ENCODE peak calls at places on chromosomes 11 and 22, in eight cellular contexts. U is H9; W is germinal center; E is activated CD4-positive, alpha-beta T cell treated with anti-CD3 and anti-CD28 coated beads, Interleukin-2, amount 50 U/mL, for 1 hour; J is HT-29; R is GM03348; N is NCI-H446 treated with DMSO at 0.1 percent for 48 hours; K is cardiac fibroblast. P is an unnamed sample.

GRCh38 chr11:66478823-66479740 is 1.2 kb upstream of the DPP3 start:
- DNase-seq in W (peak; percentile 73), K (peak; percentile 50), N (peak; percentile 7), E (peak; percentile 29), R (peak; percentile 66), J (peak; percentile 70), U (no peak), P (peak; percentile 56)

GRCh38 chr11:65008016-65008415 is 5.9 kb upstream of the ARL2 start:
- DNase-seq in J (no peak), U (no peak), K (peak; percentile 14), E (no peak), W (no peak), N (no peak), R (no peak), P (no peak)

GRCh38 chr11:16902979-16903378 is 111.2 kb downstream of the PLEKHA7 start:
- DNase-seq in U (no peak), K (no peak), J (no peak), R (no peak), E (no peak), N (no peak), W (peak; percentile 28), P (no peak)

GRCh38 chr22:45476814-45477213 is 25.9 kb upstream of the FBLN1 start:
- DNase-seq in E (no peak), K (no peak), R (no peak), W (no peak), N (no peak), J (no peak), U (no peak), P (no peak)

GRCh38 chr22:47073101-47073500 is 310.7 kb downstream of the TBC1D22A start:
- DNase-seq in R (no peak), U (no peak), J (no peak), N (no peak), E (no peak), K (no peak), W (no peak), P (no peak)

GRCh38 chr11:112697371-112697770 is 263.8 kb upstream of the NCAM1 start:
- DNase-seq in E (no peak), J (no peak), U (no peak), N (no peak), K (no peak), W (no peak), R (no peak), P (no peak)

GRCh38 chr11:44899959-44900358 is 50.7 kb downstream of the TP53I11 start:
- DNase-seq in R (peak; percentile 71), N (peak; percentile 49), K (peak; percentile 70), U (peak; percentile 83), W (peak; percentile 80), J (peak; percentile 75), E (peak; percentile 13), P (peak; percentile 91)

GRCh38 chr11:116649268-116649667 is 123.5 kb downstream of the BUD13 start:
- DNase-seq in N (no peak), U (peak; percentile 17), J (no peak), K (no peak), R (no peak), E (no peak), W (no peak), P (no peak)

GRCh38 chr11:66050581-66051231 is 1.5 kb upstream of the SF3B2 start:
- DNase-seq in K (no peak), J (no peak), E (no peak), U (no peak), R (no peak), N (no peak), W (no peak), P (peak; percentile 30)

GRCh38 chr22:41286639-41287091 is 678 bp upstream of the RANGAP1 start:
- DNase-seq in R (no peak), E (peak; percentile 43), U (no peak), K (peak; percentile 48), W (peak; percentile 55), J (no peak), N (no peak), P (no peak)

GRCh38 chr11:10899542-10899830 is 41.6 kb upstream of the ZBED5 start:
- DNase-seq in E (no peak), J (peak; percentile 91), W (no peak), K (no peak), N (peak; percentile 32), U (no peak), R (no peak), P (no peak)

GRCh38 chr11:75196426-75196825 is 44.1 kb upstream of the TPBGL start:
- DNase-seq in N (no peak), J (no peak), U (no peak), E (no peak), K (no peak), W (no peak), R (no peak), P (no peak)

GRCh38 chr22:37601540-37602442 is 6.8 kb upstream of the GGA1 start:
- DNase-seq in U (peak; percentile 95), R (no peak), E (no peak), J (no peak), K (peak; percentile 35), N (peak; percentile 24), W (no peak), P (peak; percentile 96)

GRCh38 chr11:3022300-3022967 is 30.3 kb upstream of the NAP1L4 start:
- DNase-seq in J (no peak), W (peak; percentile 47), E (no peak), U (no peak), K (peak; percentile 91), R (peak; percentile 55), N (no peak), P (peak; percentile 27)

GRCh38 chr11:21476588-21476987 is 716.3 kb upstream of the ANO5 start:
- DNase-seq in J (no peak), E (no peak), R (no peak), W (no peak), K (no peak), U (no peak), N (no peak), P (no peak)

GRCh38 chr22:30968015-30968923 is at the start of gene MORC2:
- DNase-seq in K (no peak), R (peak; percentile 71), J (peak; percentile 65), N (no peak), E (no peak), W (no peak), U (peak; percentile 86), P (peak; percentile 88)

GRCh38 chr11:72758690-72759389 is 6.6 kb upstream of the ARAP1 start:
- DNase-seq in K (peak; percentile 85), E (no peak), W (no peak), N (peak; percentile 8), J (no peak), R (no peak), U (no peak), P (no peak)

GRCh38 chr11:10489444-10489785 is 34.4 kb downstream of the AMPD3 start:
- DNase-seq in N (no peak), R (no peak), K (no peak), W (no peak), E (no peak), J (peak; percentile 29), U (no peak), P (no peak)

GRCh38 chr11:23079382-23079813 is 219.1 kb upstream of the CCDC179 start:
- DNase-seq in R (no peak), W (no peak), E (no peak), J (peak; percentile 32), K (peak; percentile 5), N (no peak), U (no peak), P (peak; percentile 27)

GRCh38 chr11:130448416-130449068 is at the start of gene ADAMTS15:
- DNase-seq in W (no peak), K (peak; percentile 81), U (peak; percentile 97), R (peak; percentile 88), E (no peak), N (no peak), J (peak; percentile 41), P (peak; percentile 97)

GRCh38 chr22:30422481-30423295 is 2.9 kb upstream of the MTFP1 start:
- DNase-seq in U (peak; percentile 76), E (peak; percentile 28), K (peak; percentile 98), J (peak; percentile 76), N (peak; percentile 56), R (peak; percentile 84), W (no peak), P (peak; percentile 95)

GRCh38 chr11:26851696-26852095 is 129.8 kb upstream of the SLC5A12 start:
- DNase-seq in W (no peak), U (no peak), E (no peak), J (no peak), N (peak; percentile 92), K (no peak), R (no peak), P (no peak)

GRCh38 chr11:68373810-68374501 is 61.6 kb downstream of the LRP5 start:
- DNase-seq in K (peak; percentile 32), J (peak; percentile 61), E (no peak), U (no peak), N (no peak), W (no peak), R (peak; percentile 78), P (no peak)

GRCh38 chr22:48919851-48920589 is 907.7 kb downstream of the BRD1 start:
- DNase-seq in R (no peak), U (peak; percentile 16), K (no peak), N (no peak), E (no peak), J (no peak), W (no peak), P (no peak)

GRCh38 chr22:31846161-31847115 is 92.6 kb downstream of the DEPDC5 start:
- DNase-seq in E (no peak), J (no peak), N (no peak), K (peak; percentile 46), W (peak; percentile 63), R (no peak), U (no peak), P (peak; percentile 36)

GRCh38 chr22:20514658-20515406 is 7.4 kb downstream of the MED15 start:
- DNase-seq in K (peak; percentile 93), J (no peak), E (no peak), R (peak; percentile 83), W (no peak), N (no peak), U (no peak), P (no peak)

P was measured in mesendoderm.